ENCODE peak calls at places on chromosomes 16 and 17, in four cellular contexts. One of them, this sample, is unnamed.

GRCh38 chr17:44496815-44497214 is 6.4 kb downstream of the GPATCH8 start:
- DNase-seq in substantia nigra: no peak
- DNase-seq in RCC 7860: no peak
- DNase-seq in hypothalamus: no peak
- DNase-seq in this sample: no peak

GRCh38 chr17:3935140-3935542 is 18.9 kb upstream of the P2RX1 start:
- DNase-seq in substantia nigra: peak
- DNase-seq in RCC 7860: no peak
- DNase-seq in hypothalamus: no peak
- DNase-seq in this sample: peak

GRCh38 chr16:4882633-4883285 is 35.5 kb downstream of the UBN1 start:
- DNase-seq in substantia nigra: no peak
- DNase-seq in RCC 7860: peak
- DNase-seq in hypothalamus: no peak
- DNase-seq in this sample: peak

GRCh38 chr17:83064021-83064731 is 15.2 kb upstream of the METRNL start:
- DNase-seq in substantia nigra: no peak
- DNase-seq in RCC 7860: no peak
- DNase-seq in hypothalamus: no peak
- DNase-seq in this sample: no peak

GRCh38 chr16:88456356-88457292 is 3.5 kb downstream of the ZFPM1 start:
- DNase-seq in substantia nigra: no peak
- DNase-seq in RCC 7860: no peak
- DNase-seq in hypothalamus: no peak
- DNase-seq in this sample: no peak

GRCh38 chr17:34068506-34069035 is 186.5 kb upstream of the CCL2 start:
- DNase-seq in substantia nigra: no peak
- DNase-seq in RCC 7860: no peak
- DNase-seq in hypothalamus: no peak
- DNase-seq in this sample: no peak

GRCh38 chr17:4739122-4740024 is at the start of the genes CXCL16 and ZMYND15:
- DNase-seq in substantia nigra: peak
- DNase-seq in RCC 7860: no peak
- DNase-seq in hypothalamus: no peak
- DNase-seq in this sample: peak

GRCh38 chr16:15643453-15644305 is 725 bp upstream of the MARF1 start:
- DNase-seq in substantia nigra: no peak
- DNase-seq in RCC 7860: peak
- DNase-seq in hypothalamus: no peak
- DNase-seq in this sample: peak

GRCh38 chr16:13377143-13377542 is 475.7 kb downstream of the SHISA9 start:
- DNase-seq in substantia nigra: no peak
- DNase-seq in RCC 7860: no peak
- DNase-seq in hypothalamus: no peak
- DNase-seq in this sample: no peak

GRCh38 chr17:247767-248166 is 66.3 kb upstream of the DOC2B start:
- DNase-seq in substantia nigra: no peak
- DNase-seq in RCC 7860: no peak
- DNase-seq in hypothalamus: no peak
- DNase-seq in this sample: no peak

GRCh38 chr16:70777973-70778406 is 23.0 kb downstream of the VAC14 start:
- DNase-seq in substantia nigra: no peak
- DNase-seq in RCC 7860: no peak
- DNase-seq in hypothalamus: no peak
- DNase-seq in this sample: no peak

GRCh38 chr17:17356931-17357270 is 53.7 kb downstream of the NT5M start:
- DNase-seq in substantia nigra: no peak
- DNase-seq in RCC 7860: no peak
- DNase-seq in hypothalamus: no peak
- DNase-seq in this sample: no peak

GRCh38 chr17:59427425-59427921 is 96.0 kb downstream of the YPEL2 start:
- DNase-seq in substantia nigra: no peak
- DNase-seq in RCC 7860: peak
- DNase-seq in hypothalamus: no peak
- DNase-seq in this sample: peak

GRCh38 chr17:33234930-33235685 is 58.0 kb downstream of the ASIC2 start:
- DNase-seq in substantia nigra: no peak
- DNase-seq in RCC 7860: peak
- DNase-seq in hypothalamus: no peak
- DNase-seq in this sample: peak

GRCh38 chr17:76132574-76133338 is 8.3 kb downstream of the FOXJ1 start:
- DNase-seq in substantia nigra: no peak
- DNase-seq in RCC 7860: no peak
- DNase-seq in hypothalamus: no peak
- DNase-seq in this sample: no peak

GRCh38 chr17:40518401-40519088 is 17.1 kb upstream of the TNS4 start:
- DNase-seq in substantia nigra: no peak
- DNase-seq in RCC 7860: peak
- DNase-seq in hypothalamus: no peak
- DNase-seq in this sample: peak

GRCh38 chr17:73639926-73640325 is 4.3 kb downstream of the SDK2 start:
- DNase-seq in substantia nigra: no peak
- DNase-seq in RCC 7860: no peak
- DNase-seq in hypothalamus: no peak
- DNase-seq in this sample: no peak

GRCh38 chr17:3827124-3827773 is 18.8 kb downstream of the NCBP3 start:
- DNase-seq in substantia nigra: peak
- DNase-seq in RCC 7860: peak
- DNase-seq in hypothalamus: no peak
- DNase-seq in this sample: peak

GRCh38 chr16:15440852-15441251 is 6.5 kb downstream of the BMERB1 start:
- DNase-seq in substantia nigra: no peak
- DNase-seq in RCC 7860: peak
- DNase-seq in hypothalamus: no peak
- DNase-seq in this sample: no peak